ENCODE peak calls at places on chromosomes 4 and X, in four cellular contexts. One of them, this sample, is unnamed. For H3K27me3, the result is how much of the 10 kb centered on the place peaks cover.

GRCh38 chrX:41409006-41409405 is 38.1 kb upstream of the NYX start:
- DNase-seq in AG04450: no peak
- DNase-seq in heart left ventricle: no peak
- DNase-seq in right lobe of liver: no peak
- DNase-seq in this sample: no peak

GRCh38 chr4:42397256-42397634 is at the start of gene SHISA3:
- DNase-seq in right lobe of liver: peak
- DNase-seq in AG04450: no peak
- DNase-seq in heart left ventricle: no peak
- DNase-seq in this sample: no peak

GRCh38 chr4:52103314-52103713 is 52.2 kb downstream of the SPATA18 start:
- DNase-seq in right lobe of liver: no peak
- DNase-seq in heart left ventricle: no peak
- DNase-seq in AG04450: no peak
- DNase-seq in this sample: no peak

GRCh38 chrX:155068165-155068564 is 2.8 kb downstream of the CMC4 start:
- DNase-seq in AG04450: no peak
- DNase-seq in heart left ventricle: no peak
- DNase-seq in right lobe of liver: no peak
- DNase-seq in this sample: no peak

GRCh38 chrX:30570505-30570904 is 7.1 kb downstream of the TASL start:
- DNase-seq in AG04450: no peak
- DNase-seq in right lobe of liver: no peak
- DNase-seq in heart left ventricle: no peak
- DNase-seq in this sample: no peak

GRCh38 chrX:16185725-16186136 is 18.4 kb downstream of the MAGEB17 start:
- DNase-seq in heart left ventricle: no peak
- DNase-seq in right lobe of liver: no peak
- DNase-seq in AG04450: peak
- DNase-seq in this sample: peak

GRCh38 chr4:39469429-39470077 is 10.7 kb downstream of the LIAS start:
- DNase-seq in heart left ventricle: no peak
- DNase-seq in AG04450: peak
- DNase-seq in right lobe of liver: peak
- DNase-seq in this sample: no peak

GRCh38 chr4:77538144-77538543 is 67.5 kb upstream of the CXCL13 start:
- DNase-seq in AG04450: no peak
- DNase-seq in right lobe of liver: no peak
- DNase-seq in heart left ventricle: no peak
- DNase-seq in this sample: peak

GRCh38 chr4:81503586-81503985 is 31.9 kb upstream of the RASGEF1B start:
- DNase-seq in heart left ventricle: no peak
- DNase-seq in right lobe of liver: no peak
- DNase-seq in AG04450: no peak
- DNase-seq in this sample: no peak

GRCh38 chr4:8251110-8251883 is 18.3 kb upstream of the HTRA3 start:
- DNase-seq in heart left ventricle: no peak
- DNase-seq in AG04450: no peak
- DNase-seq in right lobe of liver: no peak
- DNase-seq in this sample: no peak

GRCh38 chr4:122873752-122874151 is 47.1 kb downstream of the FGF2 start:
- DNase-seq in right lobe of liver: no peak
- DNase-seq in heart left ventricle: no peak
- DNase-seq in AG04450: peak
- DNase-seq in this sample: peak

GRCh38 chr4:163609046-163609445 is 114.6 kb downstream of the TMA16 start:
- DNase-seq in AG04450: no peak
- DNase-seq in heart left ventricle: no peak
- DNase-seq in right lobe of liver: no peak
- DNase-seq in this sample: no peak

GRCh38 chr4:163610642-163611041 is 116.2 kb downstream of the TMA16 start:
- DNase-seq in heart left ventricle: no peak
- DNase-seq in AG04450: no peak
- DNase-seq in right lobe of liver: no peak
- DNase-seq in this sample: no peak

GRCh38 chr4:163606885-163607284 is 112.4 kb downstream of the TMA16 start:
- DNase-seq in AG04450: no peak
- DNase-seq in heart left ventricle: no peak
- DNase-seq in right lobe of liver: no peak
- DNase-seq in this sample: no peak

GRCh38 chr4:163611172-163611571 is 116.7 kb downstream of the TMA16 start:
- DNase-seq in AG04450: no peak
- DNase-seq in heart left ventricle: no peak
- DNase-seq in right lobe of liver: no peak
- DNase-seq in this sample: no peak

GRCh38 chr4:163607292-163607691 is 112.8 kb downstream of the TMA16 start:
- DNase-seq in right lobe of liver: no peak
- DNase-seq in AG04450: no peak
- DNase-seq in heart left ventricle: no peak
- DNase-seq in this sample: no peak
- H3K4me3 ChIP-seq in right lobe of liver: no peak
- H3K4me3 ChIP-seq in AG04450: no peak
- H3K4me3 ChIP-seq in heart left ventricle: no peak
- H3K4me3 ChIP-seq in this sample: no peak

GRCh38 chr4:41362647-41363383 is 106.1 kb downstream of the UCHL1 start:
- DNase-seq in heart left ventricle: no peak
- DNase-seq in AG04450: no peak
- DNase-seq in right lobe of liver: no peak
- DNase-seq in this sample: no peak

GRCh38 chr4:41359836-41360213 is 103.1 kb downstream of the UCHL1 start:
- DNase-seq in right lobe of liver: no peak
- DNase-seq in AG04450: no peak
- DNase-seq in heart left ventricle: no peak
- DNase-seq in this sample: no peak

GRCh38 chr4:41360214-41360910 is 103.6 kb downstream of the UCHL1 start:
- DNase-seq in AG04450: no peak
- DNase-seq in right lobe of liver: peak
- DNase-seq in heart left ventricle: peak
- DNase-seq in this sample: no peak

GRCh38 chr4:41361831-41362646 is 105.3 kb downstream of the UCHL1 start:
- DNase-seq in AG04450: no peak
- DNase-seq in right lobe of liver: no peak
- DNase-seq in heart left ventricle: no peak
- DNase-seq in this sample: no peak

DNA sequence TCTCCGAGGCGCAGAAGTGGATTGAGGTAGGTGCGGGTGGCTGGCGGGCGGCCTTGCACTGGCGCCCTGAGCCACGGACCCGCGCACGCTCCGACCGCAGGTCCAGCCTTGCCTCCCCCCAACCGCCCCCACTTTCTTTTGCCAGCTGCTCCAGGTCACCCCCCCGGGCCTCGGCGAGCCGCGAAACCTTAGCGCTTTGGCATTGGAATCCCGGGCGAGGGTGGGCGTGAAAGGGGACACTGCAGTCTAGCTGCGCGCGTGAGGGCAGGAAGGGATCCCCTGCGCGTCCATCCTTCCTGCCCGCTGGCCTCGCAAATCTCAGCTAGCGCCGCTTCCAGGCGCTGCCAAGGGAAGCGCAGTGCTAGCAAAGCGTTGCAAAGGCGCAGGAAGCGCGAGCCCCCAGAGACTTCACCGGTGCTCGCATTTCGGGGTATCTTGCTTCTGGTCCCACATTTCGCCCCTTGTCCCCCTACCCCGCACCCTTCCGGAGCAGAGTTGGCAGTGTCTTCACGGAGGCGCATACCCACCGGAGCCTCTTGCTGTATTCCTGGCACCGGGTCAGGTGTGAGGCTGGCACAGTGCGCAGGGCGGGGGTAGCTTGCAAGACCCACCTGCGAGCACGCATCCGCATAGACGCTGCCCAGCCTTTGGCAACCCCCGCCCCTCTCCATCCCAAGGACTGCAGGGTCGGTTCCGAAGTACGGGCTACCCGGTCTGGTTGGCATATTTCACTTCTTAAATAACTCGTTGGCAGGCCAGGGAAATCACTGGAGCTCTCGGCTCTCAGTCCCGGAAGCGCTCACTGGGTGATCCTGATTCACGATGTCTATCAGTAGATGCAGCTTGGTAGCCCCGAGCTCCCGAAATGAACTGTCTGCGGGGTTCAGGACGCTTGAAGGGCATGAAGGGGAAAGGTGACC is 104.4 kb downstream of the UCHL1 start:
- DNase-seq in right lobe of liver: peak
- DNase-seq in heart left ventricle: peak
- DNase-seq in AG04450: no peak
- DNase-seq in this sample: no peak
- H3K27me3 ChIP-seq in right lobe of liver: under half
- H3K27me3 ChIP-seq in heart left ventricle: under half
- H3K27me3 ChIP-seq in AG04450: under half
- H3K27me3 ChIP-seq in this sample: under half

GRCh38 chrX:148681605-148682004 is 181.2 kb downstream of the AFF2 start:
- DNase-seq in heart left ventricle: no peak
- DNase-seq in AG04450: no peak
- DNase-seq in right lobe of liver: no peak
- DNase-seq in this sample: no peak
- TF ChIP-seq CTCF in heart left ventricle: no peak
- TF ChIP-seq CTCF in AG04450: no peak
- TF ChIP-seq CTCF in right lobe of liver: no peak
- TF ChIP-seq CTCF in this sample: no peak

GRCh38 chrX:103378990-103379389 is 2.7 kb downstream of the BEX3 start:
- DNase-seq in AG04450: no peak
- DNase-seq in right lobe of liver: no peak
- DNase-seq in heart left ventricle: no peak
- DNase-seq in this sample: no peak

GRCh38 chrX:103372886-103373285 is 3.5 kb upstream of the BEX3 start:
- DNase-seq in heart left ventricle: no peak
- DNase-seq in AG04450: no peak
- DNase-seq in right lobe of liver: no peak
- DNase-seq in this sample: no peak

GRCh38 chrX:103376979-103377324 is 614 bp downstream of the BEX3 start:
- DNase-seq in AG04450: no peak
- DNase-seq in heart left ventricle: no peak
- DNase-seq in right lobe of liver: peak
- DNase-seq in this sample: no peak

GRCh38 chrX:103373581-103373980 is 2.8 kb upstream of the BEX3 start:
- DNase-seq in heart left ventricle: no peak
- DNase-seq in right lobe of liver: no peak
- DNase-seq in AG04450: no peak
- DNase-seq in this sample: no peak

GRCh38 chrX:103376118-103376978 is at the start of gene BEX3:
- DNase-seq in right lobe of liver: peak
- DNase-seq in heart left ventricle: peak
- DNase-seq in AG04450: no peak
- DNase-seq in this sample: no peak
- H3K4me3 ChIP-seq in right lobe of liver: peak
- H3K4me3 ChIP-seq in heart left ventricle: peak
- H3K4me3 ChIP-seq in AG04450: peak
- H3K4me3 ChIP-seq in this sample: peak